ENCODE peak calls at places on chromosome 10, in eight cellular contexts. X is astrocyte of the spinal cord, Q is Calu3, P is Panc1, Z is tibial nerve, H is HepG2, D is GM23338, J is PC-9. U is an unnamed sample.

GRCh38 chr10:49592726-49593563 is 17.2 kb upstream of the SLC18A3 start:
- DNase-seq in X (peak; percentile 49), Q (peak; percentile 80), P (peak; percentile 60), Z (peak; percentile 44), H (peak; percentile 53), D (peak; percentile 90), J (peak; percentile 43), U (no peak)

GRCh38 chr10:132407846-132408278 is 10.9 kb downstream of the PWWP2B start:
- DNase-seq in X (peak; percentile 32), Q (peak; percentile 90), P (no peak), Z (no peak), H (no peak), D (peak; percentile 91), J (peak; percentile 89), U (no peak)

GRCh38 chr10:48683893-48684292 is 780 bp upstream of the WDFY4 start:
- DNase-seq in X (no peak), Q (no peak), P (no peak), Z (no peak), H (no peak), D (no peak), J (no peak), U (no peak)

GRCh38 chr10:99524736-99525380 is 7.9 kb upstream of the NKX2-3 start:
- DNase-seq in X (no peak), Q (no peak), P (no peak), Z (no peak), H (no peak), D (peak; percentile 22), J (no peak), U (no peak)

GRCh38 chr10:22874189-22874854 is 53.5 kb upstream of the ARMC3 start:
- DNase-seq in X (no peak), Q (no peak), P (no peak), Z (no peak), H (no peak), D (no peak), J (no peak), U (no peak)

GRCh38 chr10:120195984-120196712 is 260.9 kb upstream of the PLPP4 start:
- DNase-seq in X (no peak), Q (no peak), P (no peak), Z (no peak), H (no peak), D (no peak), J (no peak), U (no peak)

GRCh38 chr10:78712147-78712546 is 356.6 kb upstream of the ZMIZ1 start:
- DNase-seq in X (no peak), Q (no peak), P (no peak), Z (no peak), H (no peak), D (peak; percentile 11), J (no peak), U (no peak)

GRCh38 chr10:482848-483247 is 206.6 kb downstream of the DIP2C start:
- DNase-seq in X (no peak), Q (no peak), P (no peak), Z (no peak), H (no peak), D (no peak), J (no peak), U (no peak)

GRCh38 chr10:133421336-133422222 is 2.8 kb downstream of the SPRN start:
- DNase-seq in X (no peak), Q (no peak), P (no peak), Z (no peak), H (no peak), D (no peak), J (no peak), U (no peak)

GRCh38 chr10:44317856-44318255 is 67.0 kb downstream of the CXCL12 start:
- DNase-seq in X (no peak), Q (no peak), P (no peak), Z (no peak), H (no peak), D (no peak), J (no peak), U (no peak)

GRCh38 chr10:124464028-124464751 is 2.6 kb downstream of the LHPP start:
- DNase-seq in X (no peak), Q (no peak), P (no peak), Z (no peak), H (no peak), D (no peak), J (no peak), U (no peak)

GRCh38 chr10:78688221-78688944 is 380.4 kb upstream of the ZMIZ1 start:
- DNase-seq in X (no peak), Q (no peak), P (no peak), Z (no peak), H (no peak), D (no peak), J (no peak), U (no peak)

GRCh38 chr10:70785190-70785589 is at the start of gene TBATA:
- DNase-seq in X (no peak), Q (no peak), P (no peak), Z (no peak), H (no peak), D (no peak), J (no peak), U (no peak)

GRCh38 chr10:97889461-97890265 is 40.0 kb downstream of the GOLGA7B start:
- DNase-seq in X (peak; percentile 61), Q (peak; percentile 39), P (no peak), Z (no peak), H (no peak), D (peak; percentile 65), J (peak; percentile 81), U (peak; percentile 96)

GRCh38 chr10:84715911-84716310 is 387.5 kb downstream of the CCSER2 start:
- DNase-seq in X (peak; percentile 1), Q (peak; percentile 34), P (peak; percentile 22), Z (no peak), H (peak; percentile 41), D (peak; percentile 81), J (no peak), U (no peak)

GRCh38 chr10:116470768-116471415 is 43.2 kb downstream of the PNLIPRP3 start:
- DNase-seq in X (no peak), Q (peak; percentile 45), P (no peak), Z (no peak), H (peak; percentile 20), D (peak; percentile 80), J (no peak), U (no peak)

GRCh38 chr10:68327889-68328786 is 3.7 kb upstream of the HNRNPH3 start:
- DNase-seq in X (peak; percentile 75), Q (no peak), P (peak; percentile 64), Z (peak; percentile 61), H (peak; percentile 57), D (peak; percentile 67), J (no peak), U (no peak)

GRCh38 chr10:86668297-86669165 is at the start of gene LDB3:
- DNase-seq in X (peak; percentile 65), Q (peak; percentile 49), P (no peak), Z (no peak), H (no peak), D (no peak), J (peak; percentile 75), U (no peak)

GRCh38 chr10:130770018-130770630 is 541.4 kb downstream of the TCERG1L start:
- DNase-seq in X (no peak), Q (no peak), P (no peak), Z (no peak), H (no peak), D (no peak), J (no peak), U (no peak)

GRCh38 chr10:59176241-59177030 is at the start of gene PHYHIPL:
- DNase-seq in X (no peak), Q (peak; percentile 20), P (no peak), Z (no peak), H (peak; percentile 63), D (peak; percentile 68), J (no peak), U (no peak)

GRCh38 chr10:5659702-5660528 is 6.5 kb downstream of the ASB13 start:
- DNase-seq in X (peak; percentile 27), Q (peak; percentile 80), P (no peak), Z (peak; percentile 44), H (peak; percentile 96), D (peak; percentile 20), J (peak; percentile 89), U (no peak)

GRCh38 chr10:97849491-97850402 is at the start of gene GOLGA7B:
- DNase-seq in X (no peak), Q (peak; percentile 59), P (no peak), Z (no peak), H (peak; percentile 5), D (peak; percentile 89), J (no peak), U (no peak)

GRCh38 chr10:17512341-17513001 is 58.1 kb upstream of the ST8SIA6 start:
- DNase-seq in X (peak; percentile 98), Q (peak; percentile 60), P (peak; percentile 88), Z (peak; percentile 13), H (no peak), D (no peak), J (peak; percentile 89), U (peak; percentile 99)

GRCh38 chr10:7411671-7412481 is 1.0 kb upstream of the SFMBT2 start:
- DNase-seq in X (no peak), Q (no peak), P (no peak), Z (no peak), H (no peak), D (peak; percentile 62), J (no peak), U (no peak)

GRCh38 chr10:28679941-28680752 is 2.8 kb downstream of the BAMBI start:
- DNase-seq in X (no peak), Q (peak; percentile 45), P (no peak), Z (no peak), H (peak; percentile 58), D (no peak), J (no peak), U (no peak)
- TF ChIP-seq CTCF in X (peak; percentile 28), Q (peak; percentile 43), P (peak; percentile 23), Z (peak; percentile 21), H (peak; percentile 44), D (no peak), J (no peak), U (peak; percentile 51)

GRCh38 chr10:55410415-55410885 is 609.4 kb upstream of the PCDH15 start:
- DNase-seq in X (no peak), Q (peak; percentile 34), P (no peak), Z (no peak), H (no peak), D (peak; percentile 54), J (no peak), U (peak; percentile 47)
- TF ChIP-seq CTCF in X (no peak), Q (no peak), P (peak; percentile 19), Z (no peak), H (no peak), D (peak; percentile 68), J (no peak), U (peak; percentile 23)

DNA sequence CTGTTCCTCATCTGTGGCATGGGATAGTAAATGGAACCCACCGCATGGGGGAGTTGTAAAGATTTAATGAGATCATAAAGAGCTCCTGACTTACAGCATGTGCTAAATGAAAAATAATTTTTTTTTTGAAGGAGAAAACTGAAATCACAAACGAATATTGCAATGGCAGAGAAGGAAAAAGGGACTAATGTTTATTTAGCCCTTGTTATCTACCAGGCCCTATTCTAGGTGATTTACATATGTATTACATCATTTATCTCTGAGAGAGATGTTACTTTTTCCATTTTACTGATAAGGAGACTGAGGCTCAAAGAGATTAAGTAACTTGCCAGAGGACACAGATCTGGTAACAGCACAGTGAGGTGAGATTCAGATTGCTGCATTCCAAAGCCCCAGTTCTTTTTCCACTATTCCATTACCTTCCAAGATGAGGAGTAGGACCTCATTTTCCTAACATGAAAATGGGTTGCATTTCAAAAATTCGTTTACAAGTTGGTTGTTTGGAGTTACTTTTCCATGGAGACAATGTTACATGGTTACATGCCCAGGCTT is 28.6 kb downstream of the VCL start:
- DNase-seq in X (no peak), Q (no peak), P (no peak), Z (no peak), H (no peak), D (no peak), J (no peak), U (no peak)
- TF ChIP-seq CTCF in X (no peak), Q (no peak), P (no peak), Z (no peak), H (no peak), D (peak; percentile 19), J (no peak), U (no peak)

GRCh38 chr10:107043461-107043860 is 121.0 kb downstream of the SORCS1 start:
- DNase-seq in X (no peak), Q (no peak), P (no peak), Z (no peak), H (no peak), D (no peak), J (no peak), U (no peak)
- TF ChIP-seq CTCF in X (no peak), Q (no peak), P (no peak), Z (no peak), H (no peak), D (no peak), J (no peak), U (no peak)

U was measured in retinal pigment epithelial cell.